ENCODE peak calls at places on chromosomes 7 and 10, in eight cellular contexts. Z is left ventricle myocardium inferior, E is GM23338, W is esophagus squamous epithelium, G is ovary, B is neuronal stem cell, V is uterus, X is mammary epithelial cell. K is an unnamed sample. For H3K36me3, the result is how much of the 10 kb centered on the place peaks cover.

GRCh38 chr7:54940748-54941147 is 78.1 kb upstream of the EGFR start:
- DNase-seq in Z (no peak), E (no peak), W (no peak), G (no peak), B (no peak), V (no peak), X (no peak), K (no peak)

GRCh38 chr7:2825595-2826227 is 18.4 kb downstream of the GNA12 start:
- DNase-seq in Z (no peak), E (peak), W (no peak), G (no peak), B (no peak), V (no peak), X (no peak), K (peak)

GRCh38 chr10:117429644-117430043 is 54.4 kb upstream of the PDZD8 start:
- DNase-seq in Z (no peak), E (no peak), W (no peak), G (no peak), B (no peak), V (no peak), X (no peak), K (no peak)

GRCh38 chr10:110619514-110619913 is 24.6 kb upstream of the RBM20 start:
- DNase-seq in Z (no peak), E (no peak), W (no peak), G (no peak), B (no peak), V (no peak), X (no peak), K (no peak)

GRCh38 chr10:71757450-71757918 is 15.8 kb downstream of the VSIR start:
- DNase-seq in Z (no peak), E (no peak), W (no peak), G (no peak), B (no peak), V (no peak), X (peak), K (no peak)

GRCh38 chr10:93277360-93277759 is 203.7 kb downstream of the CYP26A1 start:
- DNase-seq in Z (no peak), E (no peak), W (no peak), G (no peak), B (no peak), V (no peak), X (no peak), K (no peak)

GRCh38 chr10:118054383-118054782 is 7.6 kb upstream of the RAB11FIP2 start:
- DNase-seq in Z (no peak), E (no peak), W (no peak), G (no peak), B (no peak), V (no peak), X (peak), K (no peak)

GRCh38 chr7:40299097-40299496 is 164.3 kb downstream of the SUGCT start:
- DNase-seq in Z (no peak), E (peak), W (no peak), G (no peak), B (no peak), V (no peak), X (peak), K (peak)

GRCh38 chr10:110268442-110268841 is 36.3 kb downstream of the SMNDC1 start:
- DNase-seq in Z (peak), E (no peak), W (no peak), G (no peak), B (no peak), V (no peak), X (no peak), K (no peak)

GRCh38 chr10:117241541-117242462 is 888 bp downstream of the SLC18A2 start:
- DNase-seq in Z (no peak), E (peak), W (no peak), G (peak), B (no peak), V (no peak), X (peak), K (no peak)

GRCh38 chr7:19754521-19755116 is 18.8 kb downstream of the TMEM196 start:
- DNase-seq in Z (no peak), E (peak), W (no peak), G (no peak), B (peak), V (no peak), X (peak), K (peak)

GRCh38 chr7:46139079-46139478 is 218.0 kb upstream of the IGFBP3 start:
- DNase-seq in Z (no peak), E (no peak), W (no peak), G (no peak), B (no peak), V (no peak), X (peak), K (peak)

GRCh38 chr7:53272081-53272480 is 236.6 kb downstream of the POM121L12 start:
- DNase-seq in Z (no peak), E (peak), W (no peak), G (no peak), B (no peak), V (no peak), X (no peak), K (no peak)

GRCh38 chr10:24228642-24229041 is 19.7 kb downstream of the KIAA1217 start:
- DNase-seq in Z (no peak), E (no peak), W (no peak), G (no peak), B (no peak), V (no peak), X (no peak), K (no peak)

GRCh38 chr10:26412932-26413331 is 25.2 kb upstream of the APBB1IP start:
- DNase-seq in Z (no peak), E (no peak), W (no peak), G (no peak), B (no peak), V (no peak), X (no peak), K (no peak)

GRCh38 chr7:158274996-158275395 is 312.6 kb downstream of the PTPRN2 start:
- DNase-seq in Z (no peak), E (no peak), W (no peak), G (no peak), B (no peak), V (no peak), X (no peak), K (no peak)

GRCh38 chr7:158273138-158273651 is 314.4 kb downstream of the PTPRN2 start:
- DNase-seq in Z (no peak), E (no peak), W (no peak), G (no peak), B (no peak), V (no peak), X (no peak), K (no peak)

GRCh38 chr7:158275711-158276413 is 311.8 kb downstream of the PTPRN2 start:
- DNase-seq in Z (no peak), E (no peak), W (no peak), G (no peak), B (no peak), V (no peak), X (no peak), K (no peak)

GRCh38 chr7:158272509-158273137 is 315.0 kb downstream of the PTPRN2 start:
- DNase-seq in Z (no peak), E (no peak), W (no peak), G (no peak), B (no peak), V (no peak), X (no peak), K (no peak)

GRCh38 chr7:158274404-158274811 is 313.2 kb downstream of the PTPRN2 start:
- DNase-seq in Z (no peak), E (no peak), W (no peak), G (no peak), B (no peak), V (no peak), X (no peak), K (no peak)
- H3K36me3 ChIP-seq in Z (under half), E (under half), W (under half), G (under half), B (under half), V (under half), X (under half), K (under half)

GRCh38 chr7:75872073-75872782 is 6.6 kb upstream of the RHBDD2 start:
- DNase-seq in Z (no peak), E (no peak), W (no peak), G (no peak), B (no peak), V (no peak), X (no peak), K (no peak)

GRCh38 chr7:75867390-75867717 is 11.5 kb upstream of the RHBDD2 start:
- DNase-seq in Z (no peak), E (no peak), W (no peak), G (no peak), B (no peak), V (no peak), X (no peak), K (no peak)

GRCh38 chr7:75868153-75868552 is 10.7 kb upstream of the RHBDD2 start:
- DNase-seq in Z (no peak), E (no peak), W (no peak), G (no peak), B (no peak), V (no peak), X (no peak), K (no peak)

GRCh38 chr7:75869776-75870379 is 9.0 kb upstream of the RHBDD2 start:
- DNase-seq in Z (no peak), E (no peak), W (no peak), G (no peak), B (no peak), V (no peak), X (peak), K (no peak)

DNA sequence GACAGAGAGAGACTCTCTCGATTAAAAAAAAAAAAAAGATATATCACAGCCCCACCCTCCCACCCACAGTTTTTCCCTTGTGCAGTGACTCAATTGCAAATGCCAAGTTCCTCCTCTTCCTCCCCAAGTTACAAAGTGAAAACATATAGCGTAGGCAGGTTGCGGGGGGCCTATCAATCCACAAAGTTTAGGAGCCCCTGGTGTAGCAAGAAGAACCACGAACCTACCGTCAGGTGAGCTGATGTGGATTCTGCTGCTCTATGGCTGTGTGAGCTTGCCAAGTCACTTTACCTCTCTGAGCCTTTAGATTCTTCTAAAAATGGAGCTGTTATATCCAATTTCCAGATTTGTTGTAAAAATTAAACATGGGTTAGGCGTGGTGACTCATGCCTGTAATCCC is 8.3 kb upstream of the RHBDD2 start:
- DNase-seq in Z (no peak), E (no peak), W (no peak), G (no peak), B (no peak), V (no peak), X (no peak), K (no peak)
- H3K36me3 ChIP-seq in Z (under half), E (under half), W (under half), G (under half), B (under half), V (under half), X (under half), K (under half)

GRCh38 chr7:28865494-28866257 is 92.5 kb downstream of the TRIL start:
- DNase-seq in Z (no peak), E (peak), W (no peak), G (no peak), B (no peak), V (no peak), X (no peak), K (peak)

GRCh38 chr7:28872226-28872625 is 85.9 kb downstream of the TRIL start:
- DNase-seq in Z (no peak), E (no peak), W (no peak), G (no peak), B (no peak), V (no peak), X (no peak), K (no peak)

GRCh38 chr7:28871083-28871482 is 87.0 kb downstream of the TRIL start:
- DNase-seq in Z (no peak), E (no peak), W (no peak), G (no peak), B (no peak), V (no peak), X (no peak), K (no peak)

GRCh38 chr7:28867181-28867580 is 90.9 kb downstream of the TRIL start:
- DNase-seq in Z (no peak), E (no peak), W (no peak), G (no peak), B (no peak), V (no peak), X (no peak), K (no peak)

GRCh38 chr7:28868700-28869099 is 89.4 kb downstream of the TRIL start:
- DNase-seq in Z (no peak), E (no peak), W (no peak), G (no peak), B (no peak), V (no peak), X (no peak), K (no peak)
- H3K36me3 ChIP-seq in Z (under half), E (under half), W (under half), G (under half), B (under half), V (under half), X (under half), K (under half)

DNA sequence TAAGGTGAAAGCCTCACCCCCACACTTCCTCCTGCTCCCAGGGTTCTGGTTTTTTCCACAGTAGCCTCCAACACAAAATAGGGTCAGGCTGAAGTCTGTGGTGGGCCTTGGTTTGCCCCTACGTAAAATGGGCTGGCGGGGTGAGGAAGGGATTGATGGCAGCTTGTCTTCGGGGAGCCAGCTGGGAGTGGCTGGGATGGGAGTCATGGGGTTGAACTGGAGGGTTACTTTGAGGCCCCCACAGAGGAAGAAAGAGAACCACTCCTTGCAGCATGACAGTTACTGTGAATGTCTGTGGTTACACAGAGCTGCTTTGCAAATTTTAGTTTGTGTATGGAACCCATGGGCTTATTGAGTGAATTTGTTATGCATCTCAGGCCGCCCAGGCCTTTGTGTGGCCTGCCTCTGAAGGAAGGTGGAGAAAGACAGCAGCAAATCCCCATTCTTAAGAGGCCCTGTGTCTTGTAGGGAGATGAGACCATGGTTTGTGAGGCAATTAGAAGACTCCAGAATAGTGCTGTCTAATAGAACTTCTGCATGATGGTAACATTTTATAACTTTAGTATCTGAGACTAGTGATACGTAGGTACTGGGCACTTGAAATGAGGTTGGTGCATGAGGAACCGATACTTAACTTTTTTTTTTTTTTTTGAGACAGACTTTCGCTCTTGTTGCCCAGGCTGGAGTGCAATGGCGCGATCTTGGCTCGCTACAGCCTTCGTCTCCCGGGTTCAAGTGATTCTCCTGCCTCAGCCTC is 8.1 kb downstream of the TRIM8 start:
- DNase-seq in Z (no peak), E (no peak), W (no peak), G (no peak), B (no peak), V (no peak), X (no peak), K (no peak)
- H3K36me3 ChIP-seq in Z (under half), E (under half), W (half or more), G (under half), B (half or more), V (under half), X (under half), K (half or more)

K was measured in trophoblast cell.